ENCODE peak calls at places on chromosomes 11 and 22, in nine cellular contexts. One of them, this sample, is unnamed.

GRCh38 chr22:50625131-50625567 is 2.8 kb downstream of the ARSA start:
- DNase-seq in lower leg skin: peak; percentile 82
- DNase-seq in A549: no peak
- DNase-seq in adrenal gland: no peak
- DNase-seq in NB4: no peak
- DNase-seq in stomach: no peak
- DNase-seq in ovary: no peak
- DNase-seq in tibial nerve: peak; percentile 6
- DNase-seq in sigmoid colon: no peak
- DNase-seq in this sample: no peak

GRCh38 chr11:93219440-93219839 is 21.6 kb upstream of the SLC36A4 start:
- DNase-seq in lower leg skin: no peak
- DNase-seq in ovary: no peak
- DNase-seq in adrenal gland: no peak
- DNase-seq in sigmoid colon: no peak
- DNase-seq in NB4: no peak
- DNase-seq in stomach: no peak
- DNase-seq in tibial nerve: no peak
- DNase-seq in A549: no peak
- DNase-seq in this sample: no peak

GRCh38 chr22:36332623-36333331 is 55.0 kb downstream of the MYH9 start:
- DNase-seq in lower leg skin: peak; percentile 86
- DNase-seq in tibial nerve: no peak
- DNase-seq in adrenal gland: no peak
- DNase-seq in NB4: peak; percentile 87
- DNase-seq in A549: no peak
- DNase-seq in stomach: peak; percentile 73
- DNase-seq in sigmoid colon: no peak
- DNase-seq in ovary: no peak
- DNase-seq in this sample: peak; percentile 59

GRCh38 chr11:46603704-46604308 is 10.0 kb upstream of the AMBRA1 start:
- DNase-seq in NB4: no peak
- DNase-seq in A549: no peak
- DNase-seq in tibial nerve: no peak
- DNase-seq in stomach: no peak
- DNase-seq in lower leg skin: no peak
- DNase-seq in sigmoid colon: no peak
- DNase-seq in adrenal gland: peak; percentile 42
- DNase-seq in ovary: no peak
- DNase-seq in this sample: no peak

GRCh38 chr11:15897211-15897960 is 459.0 kb downstream of the SOX6 start:
- DNase-seq in adrenal gland: no peak
- DNase-seq in lower leg skin: no peak
- DNase-seq in ovary: no peak
- DNase-seq in A549: no peak
- DNase-seq in stomach: no peak
- DNase-seq in tibial nerve: no peak
- DNase-seq in NB4: no peak
- DNase-seq in sigmoid colon: no peak
- DNase-seq in this sample: no peak

GRCh38 chr11:109155291-109155690 is 266.7 kb upstream of the C11orf87 start:
- DNase-seq in NB4: no peak
- DNase-seq in adrenal gland: no peak
- DNase-seq in tibial nerve: no peak
- DNase-seq in A549: no peak
- DNase-seq in stomach: no peak
- DNase-seq in sigmoid colon: no peak
- DNase-seq in ovary: no peak
- DNase-seq in lower leg skin: no peak
- DNase-seq in this sample: no peak

GRCh38 chr11:62602141-62603071 is 741 bp upstream of the MTA2 start:
- DNase-seq in ovary: peak; percentile 74
- DNase-seq in tibial nerve: peak; percentile 55
- DNase-seq in NB4: no peak
- DNase-seq in A549: no peak
- DNase-seq in lower leg skin: peak; percentile 94
- DNase-seq in sigmoid colon: peak; percentile 89
- DNase-seq in adrenal gland: peak; percentile 84
- DNase-seq in stomach: peak; percentile 65
- DNase-seq in this sample: no peak

GRCh38 chr11:32494629-32495028 is 59.3 kb upstream of the WT1 start:
- DNase-seq in lower leg skin: no peak
- DNase-seq in ovary: no peak
- DNase-seq in NB4: no peak
- DNase-seq in adrenal gland: no peak
- DNase-seq in tibial nerve: no peak
- DNase-seq in stomach: no peak
- DNase-seq in sigmoid colon: no peak
- DNase-seq in A549: no peak
- DNase-seq in this sample: no peak

GRCh38 chr11:62823677-62824076 is 8.2 kb downstream of the STX5 start:
- DNase-seq in adrenal gland: no peak
- DNase-seq in tibial nerve: no peak
- DNase-seq in lower leg skin: no peak
- DNase-seq in ovary: no peak
- DNase-seq in NB4: no peak
- DNase-seq in stomach: no peak
- DNase-seq in A549: no peak
- DNase-seq in sigmoid colon: no peak
- DNase-seq in this sample: no peak

GRCh38 chr11:111299111-111300026 is 1.0 kb downstream of the POU2AF3 start:
- DNase-seq in tibial nerve: peak; percentile 54
- DNase-seq in A549: peak; percentile 58
- DNase-seq in NB4: no peak
- DNase-seq in ovary: peak; percentile 74
- DNase-seq in stomach: peak; percentile 92
- DNase-seq in lower leg skin: no peak
- DNase-seq in sigmoid colon: peak; percentile 83
- DNase-seq in adrenal gland: peak; percentile 74
- DNase-seq in this sample: no peak

GRCh38 chr11:116861539-116861938 is 24.1 kb upstream of the APOA1 start:
- DNase-seq in sigmoid colon: no peak
- DNase-seq in A549: no peak
- DNase-seq in NB4: no peak
- DNase-seq in stomach: no peak
- DNase-seq in adrenal gland: no peak
- DNase-seq in tibial nerve: no peak
- DNase-seq in ovary: no peak
- DNase-seq in lower leg skin: no peak
- DNase-seq in this sample: no peak

GRCh38 chr11:119481667-119482400 is 58.9 kb upstream of the THY1 start:
- DNase-seq in NB4: no peak
- DNase-seq in lower leg skin: peak; percentile 86
- DNase-seq in sigmoid colon: no peak
- DNase-seq in tibial nerve: no peak
- DNase-seq in stomach: peak; percentile 40
- DNase-seq in ovary: no peak
- DNase-seq in A549: no peak
- DNase-seq in adrenal gland: peak; percentile 64
- DNase-seq in this sample: no peak

GRCh38 chr11:3781423-3781822 is 15.9 kb downstream of the NUP98 start:
- DNase-seq in adrenal gland: no peak
- DNase-seq in stomach: no peak
- DNase-seq in ovary: no peak
- DNase-seq in tibial nerve: no peak
- DNase-seq in lower leg skin: no peak
- DNase-seq in sigmoid colon: no peak
- DNase-seq in NB4: peak; percentile 65
- DNase-seq in A549: no peak
- DNase-seq in this sample: no peak

GRCh38 chr22:39255449-39256185 is 10.8 kb upstream of the PDGFB start:
- DNase-seq in lower leg skin: no peak
- DNase-seq in tibial nerve: no peak
- DNase-seq in adrenal gland: no peak
- DNase-seq in sigmoid colon: no peak
- DNase-seq in ovary: no peak
- DNase-seq in stomach: no peak
- DNase-seq in NB4: no peak
- DNase-seq in A549: no peak
- DNase-seq in this sample: no peak

GRCh38 chr11:6437993-6438392 is 2.8 kb downstream of the HPX start:
- DNase-seq in sigmoid colon: no peak
- DNase-seq in ovary: no peak
- DNase-seq in tibial nerve: no peak
- DNase-seq in NB4: peak; percentile 33
- DNase-seq in stomach: no peak
- DNase-seq in lower leg skin: no peak
- DNase-seq in A549: no peak
- DNase-seq in adrenal gland: no peak
- DNase-seq in this sample: no peak

GRCh38 chr11:118928870-118929495 is 3.3 kb upstream of the BCL9L start:
- DNase-seq in NB4: no peak
- DNase-seq in A549: no peak
- DNase-seq in lower leg skin: no peak
- DNase-seq in sigmoid colon: peak; percentile 88
- DNase-seq in adrenal gland: peak; percentile 75
- DNase-seq in ovary: no peak
- DNase-seq in tibial nerve: no peak
- DNase-seq in stomach: no peak
- DNase-seq in this sample: no peak

GRCh38 chr11:133992121-133992520 is 35.4 kb upstream of the IGSF9B start:
- DNase-seq in sigmoid colon: no peak
- DNase-seq in lower leg skin: no peak
- DNase-seq in adrenal gland: no peak
- DNase-seq in stomach: no peak
- DNase-seq in NB4: no peak
- DNase-seq in tibial nerve: no peak
- DNase-seq in ovary: no peak
- DNase-seq in A549: no peak
- DNase-seq in this sample: no peak

GRCh38 chr11:133996671-133997070 is 39.9 kb upstream of the IGSF9B start:
- DNase-seq in ovary: no peak
- DNase-seq in sigmoid colon: no peak
- DNase-seq in lower leg skin: no peak
- DNase-seq in stomach: no peak
- DNase-seq in tibial nerve: no peak
- DNase-seq in A549: no peak
- DNase-seq in adrenal gland: no peak
- DNase-seq in NB4: no peak
- DNase-seq in this sample: no peak

GRCh38 chr11:133995066-133995465 is 38.3 kb upstream of the IGSF9B start:
- DNase-seq in ovary: no peak
- DNase-seq in adrenal gland: no peak
- DNase-seq in A549: no peak
- DNase-seq in stomach: no peak
- DNase-seq in lower leg skin: no peak
- DNase-seq in tibial nerve: no peak
- DNase-seq in NB4: no peak
- DNase-seq in sigmoid colon: no peak
- DNase-seq in this sample: no peak

GRCh38 chr11:133993107-133993506 is 36.3 kb upstream of the IGSF9B start:
- DNase-seq in lower leg skin: no peak
- DNase-seq in ovary: no peak
- DNase-seq in sigmoid colon: no peak
- DNase-seq in NB4: no peak
- DNase-seq in adrenal gland: no peak
- DNase-seq in tibial nerve: no peak
- DNase-seq in A549: no peak
- DNase-seq in stomach: no peak
- DNase-seq in this sample: no peak

DNA sequence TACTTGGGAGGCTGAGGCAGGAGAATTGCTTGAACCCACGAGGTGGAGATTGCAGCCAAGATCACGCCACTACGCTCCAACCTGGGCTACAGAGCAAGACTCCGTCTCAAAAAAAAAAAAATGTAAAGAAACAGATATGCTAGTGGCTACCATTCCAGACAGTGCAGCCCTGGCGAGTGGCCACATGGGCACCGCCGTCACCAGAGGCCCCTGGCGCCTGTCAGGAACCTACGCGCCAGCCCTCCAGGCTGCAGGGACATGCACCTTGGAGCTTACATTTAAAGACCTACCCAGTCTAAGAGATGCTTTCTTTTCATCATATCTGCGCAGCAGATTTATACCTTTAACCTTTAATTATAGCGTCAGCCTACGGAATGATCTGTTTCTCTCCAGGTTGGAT is 37.2 kb upstream of the IGSF9B start:
- DNase-seq in lower leg skin: no peak
- DNase-seq in ovary: no peak
- DNase-seq in sigmoid colon: no peak
- DNase-seq in adrenal gland: no peak
- DNase-seq in stomach: no peak
- DNase-seq in A549: no peak
- DNase-seq in NB4: no peak
- DNase-seq in tibial nerve: no peak
- DNase-seq in this sample: no peak
- TF ChIP-seq POLR2A in lower leg skin: no peak
- TF ChIP-seq POLR2A in ovary: no peak
- TF ChIP-seq POLR2A in sigmoid colon: no peak
- TF ChIP-seq POLR2A in adrenal gland: no peak
- TF ChIP-seq POLR2A in stomach: no peak
- TF ChIP-seq POLR2A in A549: no peak
- TF ChIP-seq POLR2A in NB4: no peak
- TF ChIP-seq POLR2A in tibial nerve: no peak
- TF ChIP-seq POLR2A in this sample: no peak

GRCh38 chr11:68004551-68005335 is 846 bp upstream of the UNC93B1 start:
- DNase-seq in adrenal gland: no peak
- DNase-seq in lower leg skin: no peak
- DNase-seq in NB4: no peak
- DNase-seq in sigmoid colon: no peak
- DNase-seq in tibial nerve: no peak
- DNase-seq in A549: no peak
- DNase-seq in ovary: no peak
- DNase-seq in stomach: no peak
- DNase-seq in this sample: no peak
- TF ChIP-seq POLR2A in adrenal gland: no peak
- TF ChIP-seq POLR2A in lower leg skin: no peak
- TF ChIP-seq POLR2A in NB4: no peak
- TF ChIP-seq POLR2A in sigmoid colon: no peak
- TF ChIP-seq POLR2A in tibial nerve: no peak
- TF ChIP-seq POLR2A in A549: no peak
- TF ChIP-seq POLR2A in ovary: no peak
- TF ChIP-seq POLR2A in stomach: no peak
- TF ChIP-seq POLR2A in this sample: no peak

GRCh38 chr11:127106142-127106541 is 105.6 kb upstream of the KIRREL3 start:
- DNase-seq in tibial nerve: no peak
- DNase-seq in A549: no peak
- DNase-seq in sigmoid colon: no peak
- DNase-seq in stomach: no peak
- DNase-seq in ovary: no peak
- DNase-seq in lower leg skin: no peak
- DNase-seq in adrenal gland: no peak
- DNase-seq in NB4: no peak
- DNase-seq in this sample: no peak
- TF ChIP-seq POLR2A in tibial nerve: no peak
- TF ChIP-seq POLR2A in A549: no peak
- TF ChIP-seq POLR2A in sigmoid colon: no peak
- TF ChIP-seq POLR2A in stomach: no peak
- TF ChIP-seq POLR2A in ovary: no peak
- TF ChIP-seq POLR2A in lower leg skin: no peak
- TF ChIP-seq POLR2A in adrenal gland: no peak
- TF ChIP-seq POLR2A in NB4: no peak
- TF ChIP-seq POLR2A in this sample: no peak

DNA sequence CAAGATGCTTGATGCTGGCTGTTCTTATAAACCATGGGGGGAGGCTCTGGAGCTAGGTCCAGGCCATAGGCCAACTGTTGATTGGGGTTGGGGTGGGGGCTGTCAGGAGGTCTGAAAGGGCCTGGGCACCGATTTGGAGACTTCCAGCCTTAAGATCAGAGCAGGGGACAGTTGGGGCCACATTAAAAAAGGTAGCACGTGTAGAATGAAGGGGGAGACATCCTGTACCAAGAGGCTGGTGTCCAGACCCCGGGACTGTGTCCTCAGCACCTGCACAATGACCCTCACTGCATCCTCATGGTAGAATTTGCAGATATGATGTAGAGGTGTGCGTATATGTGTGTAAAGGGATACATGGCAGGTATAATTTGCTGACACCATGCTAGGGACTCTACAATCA is 12.4 kb upstream of the TBX1 start:
- DNase-seq in ovary: no peak
- DNase-seq in stomach: no peak
- DNase-seq in adrenal gland: no peak
- DNase-seq in sigmoid colon: no peak
- DNase-seq in A549: no peak
- DNase-seq in lower leg skin: no peak
- DNase-seq in NB4: no peak
- DNase-seq in tibial nerve: no peak
- DNase-seq in this sample: no peak
- TF ChIP-seq POLR2A in ovary: no peak
- TF ChIP-seq POLR2A in stomach: no peak
- TF ChIP-seq POLR2A in adrenal gland: no peak
- TF ChIP-seq POLR2A in sigmoid colon: no peak
- TF ChIP-seq POLR2A in A549: no peak
- TF ChIP-seq POLR2A in lower leg skin: no peak
- TF ChIP-seq POLR2A in NB4: no peak
- TF ChIP-seq POLR2A in tibial nerve: no peak
- TF ChIP-seq POLR2A in this sample: no peak